ENCODE peak calls at places on chromosome 13, in five cellular contexts. O, Q, G, M and R are unnamed samples.

GRCh38 chr13:21435710-21436151 is 23.4 kb downstream of the ZDHHC20 start:
- DNase-seq in Q (peak; percentile 57), O (peak; percentile 79), G (peak; percentile 69), M (peak; percentile 69), R (no peak)

GRCh38 chr13:18235172-18235571 is 946.5 kb downstream of the TUBA3C start:
- DNase-seq in Q (no peak), G (no peak), O (no peak), M (no peak), R (no peak)

GRCh38 chr13:39506559-39507390 is 96.2 kb downstream of the LHFPL6 start:
- DNase-seq in Q (no peak), G (no peak), O (no peak), M (no peak), R (no peak)

GRCh38 chr13:24270639-24271131 is 38.7 kb upstream of the C1QTNF9 start:
- DNase-seq in M (no peak), O (peak; percentile 40), Q (peak; percentile 85), G (peak; percentile 72), R (no peak)

GRCh38 chr13:70310720-70311119 is 202.5 kb upstream of the KLHL1 start:
- DNase-seq in O (no peak), M (no peak), G (no peak), Q (no peak), R (peak; percentile 67)

GRCh38 chr13:31987071-31987470 is 44.5 kb upstream of the FRY start:
- DNase-seq in G (no peak), O (no peak), Q (no peak), M (no peak), R (no peak)

GRCh38 chr13:20848944-20849343 is 53.6 kb downstream of the XPO4 start:
- DNase-seq in G (no peak), Q (no peak), O (no peak), M (no peak), R (no peak)

GRCh38 chr13:25046274-25046984 is 49.5 kb upstream of the PABPC3 start:
- DNase-seq in G (no peak), O (no peak), M (peak; percentile 17), Q (no peak), R (no peak)

GRCh38 chr13:27170221-27170520 is 1.4 kb downstream of the USP12 start:
- DNase-seq in O (no peak), Q (no peak), G (no peak), M (no peak), R (no peak)

GRCh38 chr13:100525453-100526298 is 62.9 kb downstream of the GGACT start:
- DNase-seq in O (no peak), Q (no peak), M (no peak), G (no peak), R (no peak)

GRCh38 chr13:76019421-76020044 is 383.4 kb downstream of the LMO7 start:
- DNase-seq in Q (no peak), O (no peak), M (no peak), G (no peak), R (peak; percentile 59)

GRCh38 chr13:100646030-100646673 is 28.4 kb downstream of the TMTC4 start:
- DNase-seq in O (peak; percentile 58), M (peak; percentile 7), G (no peak), Q (peak; percentile 94), R (peak; percentile 43)

GRCh38 chr13:65940720-65941119 is 1289.4 kb downstream of the PCDH9 start:
- DNase-seq in O (no peak), M (no peak), Q (no peak), G (peak; percentile 47), R (no peak)

GRCh38 chr13:45370922-45371406 is 30.0 kb upstream of the TPT1 start:
- DNase-seq in M (peak; percentile 73), O (peak; percentile 93), G (peak; percentile 71), Q (peak; percentile 67), R (peak; percentile 73)

GRCh38 chr13:99376132-99376531 is 68.9 kb upstream of the GPR183 start:
- DNase-seq in M (no peak), G (no peak), O (no peak), Q (peak; percentile 66), R (no peak)

GRCh38 chr13:58097831-58098230 is 466.3 kb downstream of the PCDH17 start:
- DNase-seq in Q (no peak), M (no peak), O (no peak), G (no peak), R (no peak)

GRCh38 chr13:59480398-59480797 is 683.3 kb downstream of the DIAPH3 start:
- DNase-seq in O (peak; percentile 60), M (no peak), Q (no peak), G (no peak), R (no peak)

GRCh38 chr13:92365904-92366303 is 860.7 kb upstream of the GPC6 start:
- DNase-seq in O (peak; percentile 14), Q (no peak), M (no peak), G (no peak), R (no peak)

GRCh38 chr13:25932353-25932752 is 119.5 kb downstream of the SHISA2 start:
- DNase-seq in O (no peak), G (no peak), M (no peak), Q (no peak), R (no peak)

GRCh38 chr13:76848596-76848995 is 37.6 kb downstream of the KCTD12 start:
- DNase-seq in M (no peak), Q (no peak), O (peak; percentile 77), G (no peak), R (peak; percentile 43)

GRCh38 chr13:25806304-25806974 is 245.4 kb downstream of the SHISA2 start:
- DNase-seq in M (no peak), G (no peak), Q (peak; percentile 3), O (no peak), R (no peak)

GRCh38 chr13:113631341-113632095 is 26.5 kb downstream of the ATP4B start:
- DNase-seq in M (no peak), O (no peak), G (no peak), Q (no peak), R (no peak)

GRCh38 chr13:104875008-104875762 is 1660.3 kb downstream of the EFNB2 start:
- DNase-seq in Q (no peak), G (no peak), M (no peak), O (no peak), R (no peak)

GRCh38 chr13:29210676-29211075 is 384.8 kb downstream of the SLC7A1 start:
- DNase-seq in M (no peak), Q (peak; percentile 58), O (no peak), G (no peak), R (no peak)
- H3K27me3 ChIP-seq in M (no peaks in the 10 kb centered on the region), Q (no peaks in the 10 kb centered on the region), O (no peaks in the 10 kb centered on the region), G (no peaks in the 10 kb centered on the region), R (peaks cover 11% of the 10 kb centered on the region)

DNA sequence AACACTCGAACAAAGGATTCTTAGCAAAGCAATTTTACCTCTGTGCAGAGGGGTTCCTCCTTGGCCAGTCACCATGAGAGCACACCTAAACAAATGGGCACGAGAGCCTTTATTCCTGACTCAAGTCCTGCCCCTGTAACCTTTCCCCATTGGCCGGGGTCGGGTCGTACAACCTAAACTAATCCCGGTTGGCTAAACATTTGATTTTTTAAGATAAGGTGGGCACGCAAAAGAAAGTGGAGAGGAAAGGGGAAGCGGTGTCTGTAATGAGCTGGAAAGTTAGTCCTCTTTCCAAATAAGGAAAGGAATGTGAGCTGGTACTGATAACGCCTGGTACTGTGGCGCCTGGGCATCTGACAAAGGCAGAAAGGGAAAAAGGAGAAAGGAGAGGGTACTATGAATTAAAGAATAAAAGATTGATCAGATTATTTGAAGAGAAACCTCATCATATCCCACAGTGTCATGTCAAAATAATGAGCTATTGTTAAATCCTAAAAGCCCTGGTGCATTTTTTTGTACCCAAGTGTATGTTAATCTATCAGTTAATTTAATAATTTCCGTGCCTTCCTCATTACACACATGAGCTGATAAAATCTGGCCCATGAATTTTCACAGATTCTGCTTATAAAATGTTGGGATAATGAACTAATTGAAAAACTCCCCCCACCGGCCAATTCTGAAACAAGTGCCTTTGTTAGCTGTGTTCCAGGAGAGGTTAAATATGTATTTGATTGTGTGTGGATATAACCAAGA is 335.7 kb downstream of the RFC3 start:
- DNase-seq in Q (no peak), M (no peak), G (no peak), O (peak; percentile 44), R (peak; percentile 19)
- TF ChIP-seq CTCF in Q (no peak), M (no peak), G (no peak), O (no peak), R (peak; percentile 27)

DNA sequence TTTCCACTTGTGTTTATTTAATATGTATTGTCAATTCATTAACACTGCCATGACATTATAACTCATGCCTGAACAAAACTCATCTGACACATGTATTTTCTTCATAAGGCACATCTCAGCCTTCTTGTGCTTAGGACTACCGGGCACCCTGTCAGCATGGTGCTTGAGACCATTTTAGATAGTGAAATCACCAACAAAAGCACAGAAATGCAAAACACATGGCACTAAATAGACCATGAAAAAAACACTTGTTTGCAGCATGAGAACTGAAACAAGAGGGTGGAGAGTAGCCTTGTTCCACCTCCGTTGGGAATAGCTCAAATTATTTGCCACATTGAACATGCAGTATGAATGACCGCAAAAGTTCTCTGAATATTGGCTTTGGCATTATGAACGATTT is 328.0 kb downstream of the HS6ST3 start:
- DNase-seq in Q (no peak), O (no peak), G (no peak), M (no peak), R (no peak)
- H3K27me3 ChIP-seq in Q (no peaks in the 10 kb centered on the region), O (no peaks in the 10 kb centered on the region), G (no peaks in the 10 kb centered on the region), M (no peaks in the 10 kb centered on the region), R (no peaks in the 10 kb centered on the region)

DNA sequence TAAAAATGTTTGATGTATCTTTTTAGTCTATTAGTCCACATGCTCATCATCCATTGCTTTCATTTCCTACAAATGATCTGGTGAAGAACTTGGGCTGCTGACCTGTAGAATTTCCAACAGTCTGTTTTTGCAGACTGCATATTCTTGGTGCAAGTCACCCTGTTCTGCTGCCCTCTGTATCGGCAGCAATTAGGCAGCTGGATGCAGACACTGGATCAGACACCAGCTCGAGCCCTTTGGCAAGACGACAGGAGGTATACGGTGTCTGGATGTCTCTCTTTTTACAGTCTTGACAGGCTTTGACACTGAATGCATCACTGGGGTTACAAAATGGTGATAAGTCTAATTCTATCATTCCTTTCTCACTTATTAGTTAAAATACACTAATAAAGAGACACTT is 21.8 kb downstream of the MTRF1 start:
- DNase-seq in O (no peak), G (no peak), M (no peak), Q (no peak), R (peak; percentile 52)
- TF ChIP-seq CTCF in O (no peak), G (no peak), M (no peak), Q (no peak), R (no peak)